ENCODE peak calls at places on chromosomes 7 and 10, in eight cellular contexts. One of them, this sample, is unnamed.

GRCh38 chr7:19707240-19707639 is 1.6 kb downstream of the POLR1F start:
- DNase-seq in NCI-H146: no peak
- DNase-seq in NCI-H774: no peak
- DNase-seq in activated naive CD4-positive, alpha-beta T cell treated with anti-CD3 and anti-CD28 coated beads for 36 hours: no peak
- DNase-seq in brain microvascular endothelial cell: peak; percentile 39
- DNase-seq in activated CD8-positive, alpha-beta memory T cell treated with anti-CD3 and anti-CD28 coated beads, Interleukin-2, amount 10 ng/mL, durations not matched to agents 7 days and 5 days: no peak
- DNase-seq in CD8-positive, alpha-beta T cell: no peak
- DNase-seq in stimulated activated naive B cell treated with anti-CD40 and anti-IgM and Interleukin-4, amounts not matched to agents 10 μg/mL and 1 μg/mL and 100 μg/mL, for 72 hours: no peak
- DNase-seq in this sample: no peak

GRCh38 chr10:112952282-112952991 is 2.4 kb downstream of the TCF7L2 start:
- DNase-seq in activated naive CD4-positive, alpha-beta T cell treated with anti-CD3 and anti-CD28 coated beads for 36 hours: peak; percentile 9
- DNase-seq in CD8-positive, alpha-beta T cell: no peak
- DNase-seq in brain microvascular endothelial cell: no peak
- DNase-seq in NCI-H774: no peak
- DNase-seq in stimulated activated naive B cell treated with anti-CD40 and anti-IgM and Interleukin-4, amounts not matched to agents 10 μg/mL and 1 μg/mL and 100 μg/mL, for 72 hours: no peak
- DNase-seq in activated CD8-positive, alpha-beta memory T cell treated with anti-CD3 and anti-CD28 coated beads, Interleukin-2, amount 10 ng/mL, durations not matched to agents 7 days and 5 days: no peak
- DNase-seq in NCI-H146: no peak
- DNase-seq in this sample: no peak

GRCh38 chr10:9766762-9767161 is 1250.9 kb upstream of the CELF2 start:
- DNase-seq in stimulated activated naive B cell treated with anti-CD40 and anti-IgM and Interleukin-4, amounts not matched to agents 10 μg/mL and 1 μg/mL and 100 μg/mL, for 72 hours: no peak
- DNase-seq in CD8-positive, alpha-beta T cell: no peak
- DNase-seq in activated CD8-positive, alpha-beta memory T cell treated with anti-CD3 and anti-CD28 coated beads, Interleukin-2, amount 10 ng/mL, durations not matched to agents 7 days and 5 days: no peak
- DNase-seq in NCI-H146: no peak
- DNase-seq in activated naive CD4-positive, alpha-beta T cell treated with anti-CD3 and anti-CD28 coated beads for 36 hours: no peak
- DNase-seq in NCI-H774: no peak
- DNase-seq in brain microvascular endothelial cell: no peak
- DNase-seq in this sample: no peak

GRCh38 chr10:3811331-3811870 is 26.4 kb upstream of the KLF6 start:
- DNase-seq in activated naive CD4-positive, alpha-beta T cell treated with anti-CD3 and anti-CD28 coated beads for 36 hours: peak; percentile 82
- DNase-seq in stimulated activated naive B cell treated with anti-CD40 and anti-IgM and Interleukin-4, amounts not matched to agents 10 μg/mL and 1 μg/mL and 100 μg/mL, for 72 hours: peak; percentile 71
- DNase-seq in NCI-H774: no peak
- DNase-seq in brain microvascular endothelial cell: peak; percentile 80
- DNase-seq in NCI-H146: no peak
- DNase-seq in CD8-positive, alpha-beta T cell: peak; percentile 35
- DNase-seq in activated CD8-positive, alpha-beta memory T cell treated with anti-CD3 and anti-CD28 coated beads, Interleukin-2, amount 10 ng/mL, durations not matched to agents 7 days and 5 days: peak; percentile 82
- DNase-seq in this sample: no peak

GRCh38 chr10:80184291-80184690 is 21.0 kb downstream of the ANXA11 start:
- DNase-seq in activated CD8-positive, alpha-beta memory T cell treated with anti-CD3 and anti-CD28 coated beads, Interleukin-2, amount 10 ng/mL, durations not matched to agents 7 days and 5 days: no peak
- DNase-seq in NCI-H774: no peak
- DNase-seq in brain microvascular endothelial cell: no peak
- DNase-seq in stimulated activated naive B cell treated with anti-CD40 and anti-IgM and Interleukin-4, amounts not matched to agents 10 μg/mL and 1 μg/mL and 100 μg/mL, for 72 hours: no peak
- DNase-seq in activated naive CD4-positive, alpha-beta T cell treated with anti-CD3 and anti-CD28 coated beads for 36 hours: no peak
- DNase-seq in CD8-positive, alpha-beta T cell: no peak
- DNase-seq in NCI-H146: no peak
- DNase-seq in this sample: no peak

GRCh38 chr7:131948434-131949053 is 392.1 kb upstream of the PODXL start:
- DNase-seq in brain microvascular endothelial cell: no peak
- DNase-seq in stimulated activated naive B cell treated with anti-CD40 and anti-IgM and Interleukin-4, amounts not matched to agents 10 μg/mL and 1 μg/mL and 100 μg/mL, for 72 hours: no peak
- DNase-seq in NCI-H774: no peak
- DNase-seq in activated CD8-positive, alpha-beta memory T cell treated with anti-CD3 and anti-CD28 coated beads, Interleukin-2, amount 10 ng/mL, durations not matched to agents 7 days and 5 days: no peak
- DNase-seq in activated naive CD4-positive, alpha-beta T cell treated with anti-CD3 and anti-CD28 coated beads for 36 hours: no peak
- DNase-seq in CD8-positive, alpha-beta T cell: no peak
- DNase-seq in NCI-H146: no peak
- DNase-seq in this sample: no peak

GRCh38 chr10:93993782-93994668 is at the start of gene PLCE1:
- DNase-seq in NCI-H774: peak; percentile 62
- DNase-seq in brain microvascular endothelial cell: no peak
- DNase-seq in activated CD8-positive, alpha-beta memory T cell treated with anti-CD3 and anti-CD28 coated beads, Interleukin-2, amount 10 ng/mL, durations not matched to agents 7 days and 5 days: no peak
- DNase-seq in CD8-positive, alpha-beta T cell: no peak
- DNase-seq in stimulated activated naive B cell treated with anti-CD40 and anti-IgM and Interleukin-4, amounts not matched to agents 10 μg/mL and 1 μg/mL and 100 μg/mL, for 72 hours: no peak
- DNase-seq in activated naive CD4-positive, alpha-beta T cell treated with anti-CD3 and anti-CD28 coated beads for 36 hours: peak; percentile 5
- DNase-seq in NCI-H146: peak; percentile 86
- DNase-seq in this sample: peak; percentile 36

GRCh38 chr7:51577390-51577789 is 260.8 kb upstream of the COBL start:
- DNase-seq in brain microvascular endothelial cell: no peak
- DNase-seq in activated naive CD4-positive, alpha-beta T cell treated with anti-CD3 and anti-CD28 coated beads for 36 hours: no peak
- DNase-seq in CD8-positive, alpha-beta T cell: no peak
- DNase-seq in stimulated activated naive B cell treated with anti-CD40 and anti-IgM and Interleukin-4, amounts not matched to agents 10 μg/mL and 1 μg/mL and 100 μg/mL, for 72 hours: no peak
- DNase-seq in NCI-H146: no peak
- DNase-seq in activated CD8-positive, alpha-beta memory T cell treated with anti-CD3 and anti-CD28 coated beads, Interleukin-2, amount 10 ng/mL, durations not matched to agents 7 days and 5 days: no peak
- DNase-seq in NCI-H774: no peak
- DNase-seq in this sample: no peak

This sample was measured in NCI-H1092.